ENCODE peak calls at places on chromosomes 4 and X, in six cellular contexts. N, H, D, Q, Y and Z are unnamed samples. For H3K9me2, the result is how much of the 10 kb centered on the place peaks cover.

GRCh38 chrX:40468033-40468979 is 112.5 kb upstream of the ATP6AP2 start:
- DNase-seq in D (peak), N (peak), H (peak), Y (peak), Q (peak), Z (peak)

GRCh38 chrX:34778961-34779360 is 121.9 kb upstream of the TMEM47 start:
- DNase-seq in H (peak), Y (no peak), D (no peak), N (peak), Q (no peak), Z (no peak)

GRCh38 chr4:176443117-176443516 is 123.4 kb downstream of the SPCS3 start:
- DNase-seq in N (peak), D (no peak), H (peak), Q (no peak), Y (peak), Z (peak)

GRCh38 chrX:47223476-47224250 is 5.2 kb downstream of the CDK16 start:
- DNase-seq in Y (no peak), N (no peak), Q (no peak), H (no peak), D (no peak), Z (no peak)

GRCh38 chrX:71111141-71111843 is at the start of gene IL2RG:
- DNase-seq in D (peak), Q (no peak), Y (no peak), H (peak), N (no peak), Z (no peak)

GRCh38 chrX:18701621-18702361 is 5.7 kb upstream of the PPEF1 start:
- DNase-seq in H (peak), N (no peak), D (no peak), Q (no peak), Y (no peak), Z (peak)

GRCh38 chr4:163693776-163694175 is 199.3 kb downstream of the TMA16 start:
- DNase-seq in D (no peak), N (peak), Q (no peak), Y (no peak), H (peak), Z (no peak)

GRCh38 chr4:144572660-144573059 is 73.3 kb upstream of the HHIP start:
- DNase-seq in N (no peak), D (no peak), Q (peak), Y (no peak), H (no peak), Z (no peak)

GRCh38 chr4:155610143-155610542 is 56.5 kb upstream of the GUCY1A1 start:
- DNase-seq in H (no peak), Y (no peak), D (no peak), Q (no peak), N (no peak), Z (no peak)

GRCh38 chr4:155614111-155614762 is 52.4 kb upstream of the GUCY1A1 start:
- DNase-seq in Y (no peak), H (no peak), D (no peak), N (peak), Q (no peak), Z (no peak)

GRCh38 chr4:155615054-155615887 is 51.4 kb upstream of the GUCY1A1 start:
- DNase-seq in N (no peak), D (no peak), H (no peak), Q (no peak), Y (no peak), Z (no peak)

GRCh38 chr4:155609455-155610059 is 57.1 kb upstream of the GUCY1A1 start:
- DNase-seq in D (no peak), H (no peak), Y (no peak), N (no peak), Q (no peak), Z (no peak)

DNA sequence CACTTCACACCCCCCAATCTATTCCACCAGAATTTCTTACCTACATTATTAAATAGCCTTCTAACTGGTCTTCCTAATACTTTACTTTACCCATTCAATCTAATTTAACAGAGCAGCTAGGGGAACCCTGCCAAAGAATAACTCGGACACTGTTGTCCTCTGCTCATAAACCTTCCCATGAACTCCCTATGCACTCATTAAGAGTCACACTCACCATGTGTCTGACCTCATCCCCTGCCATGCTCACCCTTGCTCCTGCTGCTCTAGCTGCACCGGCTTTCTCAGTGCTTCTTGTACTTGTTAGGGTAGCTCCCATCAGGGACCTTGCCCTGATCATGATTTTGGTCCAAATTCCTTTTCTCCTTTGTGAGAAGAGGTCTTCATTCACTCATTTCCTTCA is 54.6 kb upstream of the GUCY1A1 start:
- DNase-seq in H (no peak), N (no peak), Q (no peak), D (no peak), Y (no peak), Z (no peak)
- H3K9me2 ChIP-seq in H (under half), N (under half), Q (under half), D (under half), Y (under half), Z (under half)

GRCh38 chr4:23979534-23979933 is 89.7 kb upstream of the PPARGC1A start:
- DNase-seq in N (no peak), H (no peak), Q (peak), Y (no peak), D (no peak), Z (no peak)
- H3K9me2 ChIP-seq in N (under half), H (under half), Q (under half), Y (under half), D (under half), Z (under half)

GRCh38 chrX:133792198-133792953 is 193.0 kb downstream of the GPC3 start:
- DNase-seq in Y (peak), D (peak), N (peak), H (peak), Q (peak), Z (peak)

GRCh38 chrX:133794151-133794550 is 191.2 kb downstream of the GPC3 start:
- DNase-seq in D (peak), Q (no peak), H (no peak), N (no peak), Y (no peak), Z (no peak)

GRCh38 chrX:133796282-133796681 is 189.1 kb downstream of the GPC3 start:
- DNase-seq in N (no peak), D (no peak), H (no peak), Y (no peak), Q (no peak), Z (no peak)
- H3K9me2 ChIP-seq in N (under half), D (under half), H (under half), Y (under half), Q (under half), Z (under half)

GRCh38 chr4:132691668-132692067 is 457.4 kb upstream of the PCDH10 start:
- DNase-seq in N (no peak), H (no peak), D (no peak), Y (no peak), Q (no peak), Z (no peak)
- H3K9me2 ChIP-seq in N (under half), H (under half), D (under half), Y (under half), Q (under half), Z (under half)

GRCh38 chrX:3518870-3519269 is 172.4 kb upstream of the MXRA5 start:
- DNase-seq in N (peak), D (peak), Y (peak), H (peak), Q (no peak), Z (peak)
- H3K9me2 ChIP-seq in N (under half), D (under half), Y (under half), H (under half), Q (under half), Z (under half)

GRCh38 chr4:124203613-124204284 is 508.8 kb downstream of the ANKRD50 start:
- DNase-seq in H (peak), D (no peak), N (peak), Q (no peak), Y (no peak), Z (no peak)
- H3K9me2 ChIP-seq in H (under half), D (under half), N (under half), Q (under half), Y (under half), Z (under half)

GRCh38 chrX:112053169-112053568 is 29.4 kb downstream of the TRPC5 start:
- DNase-seq in Y (no peak), N (no peak), H (no peak), D (no peak), Q (no peak), Z (no peak)

GRCh38 chrX:112056886-112057285 is 25.7 kb downstream of the TRPC5 start:
- DNase-seq in D (no peak), Y (no peak), Q (no peak), H (no peak), N (no peak), Z (no peak)

GRCh38 chrX:112058255-112058654 is 24.3 kb downstream of the TRPC5 start:
- DNase-seq in Y (no peak), Q (no peak), H (no peak), N (peak), D (no peak), Z (no peak)

DNA sequence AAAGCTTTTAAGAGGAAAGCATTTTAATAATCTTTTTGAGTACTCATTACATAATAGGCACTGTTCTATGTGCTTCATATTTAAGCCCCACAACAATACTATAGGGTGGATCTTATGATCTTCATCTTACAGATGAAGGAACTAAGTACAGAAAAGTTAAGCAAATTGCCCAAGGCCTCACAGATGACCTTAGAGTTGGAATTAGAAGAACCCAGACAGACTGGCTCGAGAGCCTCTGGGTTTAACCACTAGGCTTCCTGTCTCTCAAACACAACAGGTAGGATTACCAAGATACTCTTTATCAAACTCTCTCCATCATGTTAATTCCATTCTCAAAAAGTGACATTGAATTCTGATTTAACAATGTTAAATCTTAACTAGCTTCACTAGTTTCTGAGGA is 23.8 kb downstream of the TRPC5 start:
- DNase-seq in Q (no peak), N (no peak), Y (no peak), H (no peak), D (no peak), Z (no peak)
- H3K9me2 ChIP-seq in Q (under half), N (under half), Y (under half), H (under half), D (under half), Z (under half)

DNA sequence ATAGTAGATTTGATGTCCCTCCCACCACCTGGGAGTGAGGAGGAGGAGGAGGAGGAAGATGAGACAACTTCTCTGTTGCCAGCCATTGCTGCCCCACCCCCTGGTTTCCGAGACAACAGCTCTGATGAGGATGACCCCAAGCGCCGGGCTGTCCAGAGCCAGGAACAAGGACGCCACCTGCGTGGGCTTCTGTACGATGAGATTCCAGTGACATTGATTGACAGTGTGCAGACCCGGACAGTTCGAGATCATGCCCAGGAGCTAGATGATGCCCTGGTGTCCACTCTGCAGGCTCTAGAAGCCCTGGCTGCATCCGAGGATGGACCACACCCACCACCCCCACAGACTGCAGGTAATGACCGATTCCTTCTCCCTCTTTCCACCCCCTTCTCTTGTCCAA is 30.5 kb upstream of the PRPS1 start:
- DNase-seq in D (no peak), Q (no peak), Y (no peak), H (no peak), N (no peak), Z (no peak)
- H3K9me2 ChIP-seq in D (under half), Q (under half), Y (under half), H (under half), N (under half), Z (under half)